ENCODE peak calls at places on chromosome 18, in eight cellular contexts. One of them, this sample, is unnamed.
A peak's percentile ranks its signal among the peaks of the same experiment; 100 is the strongest.

GRCh38 chr18:58776084-58776483 is 88.6 kb upstream of the ZNF532 start:
- DNase-seq in fibroblast of lung: peak; percentile 41
- DNase-seq in T-helper 2 cell: no peak
- DNase-seq in hepatocyte: no peak
- DNase-seq in B cell: no peak
- DNase-seq in posterior cingulate gyrus: no peak
- DNase-seq in GM13977: no peak
- DNase-seq in heart left ventricle: no peak
- DNase-seq in this sample: no peak

GRCh38 chr18:59311631-59312030 is 6.8 kb downstream of the CPLX4 start:
- DNase-seq in fibroblast of lung: peak; percentile 16
- DNase-seq in T-helper 2 cell: no peak
- DNase-seq in hepatocyte: no peak
- DNase-seq in B cell: no peak
- DNase-seq in posterior cingulate gyrus: no peak
- DNase-seq in GM13977: no peak
- DNase-seq in heart left ventricle: no peak
- DNase-seq in this sample: no peak

GRCh38 chr18:36078751-36079529 is 11.6 kb upstream of the RPRD1A start:
- DNase-seq in fibroblast of lung: peak; percentile 85
- DNase-seq in T-helper 2 cell: no peak
- DNase-seq in hepatocyte: no peak
- DNase-seq in B cell: no peak
- DNase-seq in posterior cingulate gyrus: no peak
- DNase-seq in GM13977: no peak
- DNase-seq in heart left ventricle: no peak
- DNase-seq in this sample: no peak

GRCh38 chr18:48974304-48975220 is 23.8 kb upstream of the SMAD7 start:
- DNase-seq in fibroblast of lung: no peak
- DNase-seq in T-helper 2 cell: no peak
- DNase-seq in hepatocyte: peak; percentile 59
- DNase-seq in B cell: no peak
- DNase-seq in posterior cingulate gyrus: no peak
- DNase-seq in GM13977: no peak
- DNase-seq in heart left ventricle: no peak
- DNase-seq in this sample: no peak

GRCh38 chr18:63890950-63891304 is 3.4 kb downstream of the SERPINB2 start:
- DNase-seq in fibroblast of lung: no peak
- DNase-seq in T-helper 2 cell: no peak
- DNase-seq in hepatocyte: no peak
- DNase-seq in B cell: no peak
- DNase-seq in posterior cingulate gyrus: no peak
- DNase-seq in GM13977: no peak
- DNase-seq in heart left ventricle: no peak
- DNase-seq in this sample: no peak

GRCh38 chr18:64271264-64271663 is 122.4 kb upstream of the LINC00305 start:
- DNase-seq in fibroblast of lung: no peak
- DNase-seq in T-helper 2 cell: no peak
- DNase-seq in hepatocyte: no peak
- DNase-seq in B cell: no peak
- DNase-seq in posterior cingulate gyrus: no peak
- DNase-seq in GM13977: no peak
- DNase-seq in heart left ventricle: no peak
- DNase-seq in this sample: no peak

GRCh38 chr18:21896732-21897336 is 156.2 kb downstream of the MIB1 start:
- DNase-seq in fibroblast of lung: no peak
- DNase-seq in T-helper 2 cell: no peak
- DNase-seq in hepatocyte: no peak
- DNase-seq in B cell: no peak
- DNase-seq in posterior cingulate gyrus: no peak
- DNase-seq in GM13977: no peak
- DNase-seq in heart left ventricle: no peak
- DNase-seq in this sample: no peak

GRCh38 chr18:21452808-21453511 is 147.5 kb downstream of the ESCO1 start:
- DNase-seq in fibroblast of lung: no peak
- DNase-seq in T-helper 2 cell: no peak
- DNase-seq in hepatocyte: no peak
- DNase-seq in B cell: no peak
- DNase-seq in posterior cingulate gyrus: no peak
- DNase-seq in GM13977: no peak
- DNase-seq in heart left ventricle: no peak
- DNase-seq in this sample: no peak

GRCh38 chr18:76720683-76721082 is 101.7 kb upstream of the ZNF236 start:
- DNase-seq in fibroblast of lung: no peak
- DNase-seq in T-helper 2 cell: no peak
- DNase-seq in hepatocyte: no peak
- DNase-seq in B cell: no peak
- DNase-seq in posterior cingulate gyrus: no peak
- DNase-seq in GM13977: no peak
- DNase-seq in heart left ventricle: no peak
- DNase-seq in this sample: no peak

GRCh38 chr18:159037-159652 is 788 bp downstream of the USP14 start:
- DNase-seq in fibroblast of lung: peak; percentile 16
- DNase-seq in T-helper 2 cell: no peak
- DNase-seq in hepatocyte: peak; percentile 17
- DNase-seq in B cell: no peak
- DNase-seq in posterior cingulate gyrus: no peak
- DNase-seq in GM13977: peak; percentile 42
- DNase-seq in heart left ventricle: no peak
- DNase-seq in this sample: no peak

GRCh38 chr18:30957086-30957485 is 85.5 kb downstream of the DSC3 start:
- DNase-seq in fibroblast of lung: peak; percentile 60
- DNase-seq in T-helper 2 cell: no peak
- DNase-seq in hepatocyte: no peak
- DNase-seq in B cell: no peak
- DNase-seq in posterior cingulate gyrus: no peak
- DNase-seq in GM13977: no peak
- DNase-seq in heart left ventricle: no peak
- DNase-seq in this sample: no peak

GRCh38 chr18:73043231-73044000 is 175.6 kb upstream of the NETO1 start:
- DNase-seq in fibroblast of lung: no peak
- DNase-seq in T-helper 2 cell: no peak
- DNase-seq in hepatocyte: no peak
- DNase-seq in B cell: no peak
- DNase-seq in posterior cingulate gyrus: no peak
- DNase-seq in GM13977: no peak
- DNase-seq in heart left ventricle: no peak
- DNase-seq in this sample: no peak

GRCh38 chr18:31612124-31612523 is 20.4 kb downstream of the TTR start:
- DNase-seq in fibroblast of lung: peak; percentile 34
- DNase-seq in T-helper 2 cell: no peak
- DNase-seq in hepatocyte: no peak
- DNase-seq in B cell: no peak
- DNase-seq in posterior cingulate gyrus: no peak
- DNase-seq in GM13977: no peak
- DNase-seq in heart left ventricle: no peak
- DNase-seq in this sample: no peak

GRCh38 chr18:47254341-47254939 is 3.0 kb upstream of the SKOR2 start:
- DNase-seq in fibroblast of lung: peak; percentile 30
- DNase-seq in T-helper 2 cell: no peak
- DNase-seq in hepatocyte: peak; percentile 78
- DNase-seq in B cell: no peak
- DNase-seq in posterior cingulate gyrus: no peak
- DNase-seq in GM13977: no peak
- DNase-seq in heart left ventricle: no peak
- DNase-seq in this sample: peak; percentile 43

GRCh38 chr18:71665131-71665530 is 879.0 kb downstream of the CBLN2 start:
- DNase-seq in fibroblast of lung: peak; percentile 76
- DNase-seq in T-helper 2 cell: no peak
- DNase-seq in hepatocyte: no peak
- DNase-seq in B cell: no peak
- DNase-seq in posterior cingulate gyrus: no peak
- DNase-seq in GM13977: no peak
- DNase-seq in heart left ventricle: no peak
- DNase-seq in this sample: no peak

GRCh38 chr18:43870626-43871025 is 593.3 kb upstream of the SYT4 start:
- DNase-seq in fibroblast of lung: no peak
- DNase-seq in T-helper 2 cell: no peak
- DNase-seq in hepatocyte: no peak
- DNase-seq in B cell: no peak
- DNase-seq in posterior cingulate gyrus: no peak
- DNase-seq in GM13977: no peak
- DNase-seq in heart left ventricle: no peak
- DNase-seq in this sample: no peak

GRCh38 chr18:52288403-52289004 is 51.5 kb upstream of the DCC start:
- DNase-seq in fibroblast of lung: no peak
- DNase-seq in T-helper 2 cell: no peak
- DNase-seq in hepatocyte: peak; percentile 53
- DNase-seq in B cell: no peak
- DNase-seq in posterior cingulate gyrus: no peak
- DNase-seq in GM13977: peak; percentile 10
- DNase-seq in heart left ventricle: no peak
- DNase-seq in this sample: peak; percentile 3

GRCh38 chr18:58911766-58912165 is 47.1 kb downstream of the ZNF532 start:
- DNase-seq in fibroblast of lung: no peak
- DNase-seq in T-helper 2 cell: no peak
- DNase-seq in hepatocyte: peak; percentile 35
- DNase-seq in B cell: no peak
- DNase-seq in posterior cingulate gyrus: no peak
- DNase-seq in GM13977: peak; percentile 25
- DNase-seq in heart left ventricle: peak; percentile 54
- DNase-seq in this sample: no peak

GRCh38 chr18:22542400-22542835 is 124.7 kb upstream of the CTAGE1 start:
- DNase-seq in fibroblast of lung: peak; percentile 81
- DNase-seq in T-helper 2 cell: no peak
- DNase-seq in hepatocyte: no peak
- DNase-seq in B cell: no peak
- DNase-seq in posterior cingulate gyrus: no peak
- DNase-seq in GM13977: no peak
- DNase-seq in heart left ventricle: no peak
- DNase-seq in this sample: no peak

GRCh38 chr18:78587096-78587495 is 392.5 kb upstream of the SALL3 start:
- DNase-seq in fibroblast of lung: peak; percentile 32
- DNase-seq in T-helper 2 cell: no peak
- DNase-seq in hepatocyte: no peak
- DNase-seq in B cell: no peak
- DNase-seq in posterior cingulate gyrus: no peak
- DNase-seq in GM13977: no peak
- DNase-seq in heart left ventricle: no peak
- DNase-seq in this sample: no peak

GRCh38 chr18:63097198-63097597 is 222.4 kb downstream of the BCL2 start:
- DNase-seq in fibroblast of lung: no peak
- DNase-seq in T-helper 2 cell: no peak
- DNase-seq in hepatocyte: no peak
- DNase-seq in B cell: no peak
- DNase-seq in posterior cingulate gyrus: no peak
- DNase-seq in GM13977: no peak
- DNase-seq in heart left ventricle: no peak
- DNase-seq in this sample: no peak

GRCh38 chr18:67574749-67575148 is 58.2 kb upstream of the DSEL start:
- DNase-seq in fibroblast of lung: no peak
- DNase-seq in T-helper 2 cell: no peak
- DNase-seq in hepatocyte: no peak
- DNase-seq in B cell: no peak
- DNase-seq in posterior cingulate gyrus: no peak
- DNase-seq in GM13977: no peak
- DNase-seq in heart left ventricle: no peak
- DNase-seq in this sample: no peak

GRCh38 chr18:50666536-50666935 is 106.6 kb downstream of the MAPK4 start:
- DNase-seq in fibroblast of lung: no peak
- DNase-seq in T-helper 2 cell: no peak
- DNase-seq in hepatocyte: no peak
- DNase-seq in B cell: no peak
- DNase-seq in posterior cingulate gyrus: no peak
- DNase-seq in GM13977: no peak
- DNase-seq in heart left ventricle: no peak
- DNase-seq in this sample: no peak

GRCh38 chr18:23887035-23887434 is 127.5 kb upstream of the TTC39C start:
- DNase-seq in fibroblast of lung: no peak
- DNase-seq in T-helper 2 cell: no peak
- DNase-seq in hepatocyte: no peak
- DNase-seq in B cell: no peak
- DNase-seq in posterior cingulate gyrus: no peak
- DNase-seq in GM13977: no peak
- DNase-seq in heart left ventricle: no peak
- DNase-seq in this sample: no peak

GRCh38 chr18:74078257-74078656 is 69.4 kb downstream of the FBXO15 start:
- DNase-seq in fibroblast of lung: no peak
- DNase-seq in T-helper 2 cell: no peak
- DNase-seq in hepatocyte: no peak
- DNase-seq in B cell: no peak
- DNase-seq in posterior cingulate gyrus: no peak
- DNase-seq in GM13977: no peak
- DNase-seq in heart left ventricle: no peak
- DNase-seq in this sample: no peak

GRCh38 chr18:25349131-25349925 is 2.6 kb downstream of the ZNF521 start:
- DNase-seq in fibroblast of lung: peak; percentile 71
- DNase-seq in T-helper 2 cell: no peak
- DNase-seq in hepatocyte: peak; percentile 31
- DNase-seq in B cell: peak; percentile 69
- DNase-seq in posterior cingulate gyrus: peak; percentile 19
- DNase-seq in GM13977: peak; percentile 50
- DNase-seq in heart left ventricle: peak; percentile 54
- DNase-seq in this sample: no peak

GRCh38 chr18:28284132-28284531 is 107.2 kb upstream of the CDH2 start:
- DNase-seq in fibroblast of lung: peak; percentile 75
- DNase-seq in T-helper 2 cell: no peak
- DNase-seq in hepatocyte: peak; percentile 7
- DNase-seq in B cell: no peak
- DNase-seq in posterior cingulate gyrus: no peak
- DNase-seq in GM13977: no peak
- DNase-seq in heart left ventricle: no peak
- DNase-seq in this sample: no peak

GRCh38 chr18:38972571-38972970 is 1407.0 kb upstream of the CELF4 start:
- DNase-seq in fibroblast of lung: no peak
- DNase-seq in T-helper 2 cell: no peak
- DNase-seq in hepatocyte: no peak
- DNase-seq in B cell: no peak
- DNase-seq in posterior cingulate gyrus: no peak
- DNase-seq in GM13977: no peak
- DNase-seq in heart left ventricle: no peak
- DNase-seq in this sample: no peak

GRCh38 chr18:44229693-44230108 is 451.0 kb upstream of the SETBP1 start:
- DNase-seq in fibroblast of lung: peak; percentile 75
- DNase-seq in T-helper 2 cell: no peak
- DNase-seq in hepatocyte: peak; percentile 57
- DNase-seq in B cell: no peak
- DNase-seq in posterior cingulate gyrus: peak; percentile 72
- DNase-seq in GM13977: no peak
- DNase-seq in heart left ventricle: peak; percentile 77
- DNase-seq in this sample: no peak

GRCh38 chr18:74714796-74715195 is 117.1 kb downstream of the ZNF407 start:
- DNase-seq in fibroblast of lung: no peak
- DNase-seq in T-helper 2 cell: no peak
- DNase-seq in hepatocyte: no peak
- DNase-seq in B cell: no peak
- DNase-seq in posterior cingulate gyrus: no peak
- DNase-seq in GM13977: no peak
- DNase-seq in heart left ventricle: no peak
- DNase-seq in this sample: no peak

GRCh38 chr18:36185157-36185556 is 2.1 kb upstream of the MOCOS start:
- DNase-seq in fibroblast of lung: no peak
- DNase-seq in T-helper 2 cell: no peak
- DNase-seq in hepatocyte: no peak
- DNase-seq in B cell: no peak
- DNase-seq in posterior cingulate gyrus: no peak
- DNase-seq in GM13977: no peak
- DNase-seq in heart left ventricle: no peak
- DNase-seq in this sample: no peak

GRCh38 chr18:69558088-69558487 is 157.4 kb downstream of the DOK6 start:
- DNase-seq in fibroblast of lung: no peak
- DNase-seq in T-helper 2 cell: no peak
- DNase-seq in hepatocyte: no peak
- DNase-seq in B cell: no peak
- DNase-seq in posterior cingulate gyrus: no peak
- DNase-seq in GM13977: no peak
- DNase-seq in heart left ventricle: no peak
- DNase-seq in this sample: no peak

GRCh38 chr18:5237083-5237722 is 40.1 kb upstream of the AKAIN1 start:
- DNase-seq in fibroblast of lung: peak; percentile 18
- DNase-seq in T-helper 2 cell: no peak
- DNase-seq in hepatocyte: no peak
- DNase-seq in B cell: no peak
- DNase-seq in posterior cingulate gyrus: no peak
- DNase-seq in GM13977: peak; percentile 4
- DNase-seq in heart left ventricle: no peak
- DNase-seq in this sample: no peak

GRCh38 chr18:77369644-77370043 is 120.0 kb downstream of the GALR1 start:
- DNase-seq in fibroblast of lung: no peak
- DNase-seq in T-helper 2 cell: no peak
- DNase-seq in hepatocyte: no peak
- DNase-seq in B cell: no peak
- DNase-seq in posterior cingulate gyrus: no peak
- DNase-seq in GM13977: no peak
- DNase-seq in heart left ventricle: no peak
- DNase-seq in this sample: no peak

This sample was measured in stimulated activated CD4-positive, alpha-beta T cell treated with anti-CD3 and anti-CD28 coated beads, Interleukin-4, amount 100 ng/mL, for 48 hours.